ENCODE peak calls at places on chromosome 3, in seven cellular contexts. Y, O, V, Z, M, C and F are unnamed samples. For H3K27me3 and H3K36me3, the result is how much of the 10 kb centered on the place peaks cover.

GRCh38 chr3:126514161-126514560 is 3.4 kb downstream of the UROC1 start:
- DNase-seq in V (no peak), O (no peak), C (no peak), Z (no peak), Y (no peak), M (no peak), F (no peak)

GRCh38 chr3:149610351-149611105 is 47.3 kb downstream of the WWTR1 start:
- DNase-seq in O (peak), M (no peak), Z (no peak), Y (no peak), C (no peak), V (no peak), F (no peak)

GRCh38 chr3:45689787-45690145 is 570 bp downstream of the SACM1L start:
- DNase-seq in M (no peak), C (no peak), Z (no peak), Y (no peak), V (no peak), O (no peak), F (no peak)

GRCh38 chr3:37905987-37906674 is 44.5 kb downstream of the CTDSPL start:
- DNase-seq in M (peak), O (no peak), V (no peak), Y (no peak), C (no peak), Z (no peak), F (no peak)

GRCh38 chr3:125961289-125961589 is 7.7 kb upstream of the ROPN1B start:
- DNase-seq in Y (no peak), Z (no peak), M (no peak), O (no peak), V (no peak), C (no peak), F (peak)

GRCh38 chr3:152356870-152357276 is 88.1 kb downstream of the MBNL1 start:
- DNase-seq in Y (no peak), O (no peak), Z (no peak), C (no peak), M (no peak), V (no peak), F (no peak)

GRCh38 chr3:69553888-69554287 is 168.0 kb upstream of the FRMD4B start:
- DNase-seq in O (no peak), M (no peak), C (no peak), V (no peak), Z (no peak), Y (no peak), F (no peak)

GRCh38 chr3:15708882-15709677 is 88.7 kb downstream of the ANKRD28 start:
- DNase-seq in C (no peak), O (no peak), Y (no peak), V (no peak), Z (no peak), M (peak), F (no peak)

GRCh38 chr3:52792961-52793695 is 1.5 kb upstream of the ITIH3 start:
- DNase-seq in O (no peak), Y (no peak), M (peak), V (no peak), C (no peak), Z (no peak), F (no peak)

GRCh38 chr3:174812172-174812862 is 46.8 kb upstream of the NAALADL2 start:
- DNase-seq in C (no peak), V (no peak), Z (no peak), Y (no peak), M (no peak), O (no peak), F (no peak)

GRCh38 chr3:188817103-188817919 is 354.5 kb upstream of the TPRG1 start:
- DNase-seq in V (no peak), M (no peak), C (no peak), O (no peak), Z (no peak), Y (no peak), F (no peak)

GRCh38 chr3:58012302-58012701 is 4.1 kb downstream of the FLNB start:
- DNase-seq in M (no peak), C (no peak), Z (no peak), O (no peak), Y (no peak), V (no peak), F (no peak)

GRCh38 chr3:58015524-58015915 is 7.3 kb downstream of the FLNB start:
- DNase-seq in Z (no peak), Y (no peak), V (no peak), O (no peak), C (no peak), M (no peak), F (no peak)

GRCh38 chr3:58013099-58013498 is 4.9 kb downstream of the FLNB start:
- DNase-seq in V (no peak), Z (no peak), Y (no peak), O (no peak), C (no peak), M (no peak), F (no peak)

GRCh38 chr3:58011580-58011979 is 3.4 kb downstream of the FLNB start:
- DNase-seq in V (no peak), C (no peak), M (no peak), Y (no peak), Z (no peak), O (no peak), F (no peak)

GRCh38 chr3:58013973-58014649 is 5.9 kb downstream of the FLNB start:
- DNase-seq in V (no peak), Z (no peak), C (no peak), O (peak), M (peak), Y (no peak), F (no peak)
- H3K4me3 ChIP-seq in V (no peak), Z (no peak), C (no peak), O (peak), M (no peak), Y (no peak), F (no peak)

DNA sequence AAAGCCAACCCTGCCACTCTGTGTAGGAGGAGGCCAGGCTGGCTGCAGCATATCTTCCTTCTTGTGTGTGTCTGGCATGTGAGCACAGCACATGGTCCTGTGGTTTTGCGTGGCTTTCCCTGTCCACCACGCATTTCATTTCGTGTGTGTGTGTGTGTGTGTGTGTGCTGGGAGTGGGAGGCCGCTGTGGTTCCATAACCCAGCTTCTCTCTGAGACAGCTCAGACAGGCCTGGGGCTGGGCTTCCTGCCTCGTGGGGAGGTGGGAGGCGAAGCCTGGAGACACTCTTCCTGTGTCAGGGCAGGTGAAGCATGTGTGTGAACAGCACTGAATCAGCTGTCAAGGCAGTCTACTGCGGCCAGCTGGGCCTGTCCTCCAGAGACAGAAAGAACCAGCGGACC is 16.0 kb upstream of the MRPS22 start:
- DNase-seq in C (no peak), O (no peak), V (no peak), Y (no peak), Z (no peak), M (no peak), F (no peak)
- H3K27me3 ChIP-seq in C (under half), O (under half), V (under half), Y (under half), Z (under half), M (half or more), F (under half)

DNA sequence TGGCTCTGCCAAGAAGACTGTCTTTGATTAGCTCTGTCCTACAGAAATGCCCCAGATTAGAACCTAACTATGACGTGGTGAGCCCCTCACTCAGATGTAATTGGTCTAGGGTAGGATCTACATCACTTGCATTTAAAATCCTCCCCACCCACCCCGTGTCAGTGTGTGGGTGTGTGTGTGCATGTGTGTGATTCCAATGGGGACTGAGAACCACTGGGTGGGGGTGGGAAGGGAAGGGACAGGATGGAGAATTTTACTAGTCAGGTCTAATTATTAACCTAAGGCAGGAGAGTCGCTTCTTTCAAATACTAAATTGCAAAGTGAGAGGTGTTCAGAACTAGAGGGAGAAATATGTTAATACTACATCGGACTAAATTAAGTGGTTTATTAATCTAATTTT is 91.7 kb downstream of the TBL1XR1 start:
- DNase-seq in O (no peak), M (no peak), V (no peak), Z (no peak), Y (no peak), C (no peak), F (no peak)
- H3K36me3 ChIP-seq in O (under half), M (under half), V (under half), Z (under half), Y (under half), C (under half), F (under half)

DNA sequence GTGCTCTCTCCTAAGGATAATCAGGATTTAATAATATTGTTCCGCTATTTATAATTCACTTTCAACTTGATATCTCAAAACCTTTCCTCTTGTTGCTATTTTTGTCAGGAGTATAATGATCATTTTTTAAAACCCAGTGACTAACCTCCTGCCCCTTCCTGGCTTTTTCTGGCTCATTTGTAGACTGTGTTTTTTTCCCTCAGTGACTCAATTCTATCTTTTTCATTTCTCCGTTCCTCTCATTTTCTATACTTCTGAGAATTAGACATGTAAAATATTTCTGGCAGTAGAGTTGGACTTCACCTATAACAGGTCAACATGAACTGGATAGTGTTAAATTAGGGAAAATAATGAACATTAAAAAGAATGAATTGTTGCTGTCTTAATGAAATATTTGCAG is 490.7 kb downstream of the EDEM1 start:
- DNase-seq in Y (no peak), M (no peak), Z (no peak), V (no peak), C (no peak), O (no peak), F (no peak)
- H3K4me3 ChIP-seq in Y (no peak), M (no peak), Z (no peak), V (no peak), C (no peak), O (no peak), F (no peak)

GRCh38 chr3:44058022-44058867 is 183.4 kb upstream of the TOPAZ1 start:
- DNase-seq in Z (peak), V (no peak), Y (no peak), O (no peak), C (no peak), M (peak), F (peak)
- H3K27me3 ChIP-seq in Z (under half), V (under half), Y (under half), O (under half), C (under half), M (half or more), F (under half)

GRCh38 chr3:157152438-157152837 is 7.5 kb downstream of the CCNL1 start:
- DNase-seq in M (no peak), Y (no peak), V (no peak), O (no peak), C (no peak), Z (no peak), F (no peak)

GRCh38 chr3:157156844-157157635 is 2.9 kb downstream of the CCNL1 start:
- DNase-seq in V (no peak), Z (no peak), Y (no peak), O (no peak), C (no peak), M (no peak), F (no peak)

GRCh38 chr3:157152930-157153329 is 7.0 kb downstream of the CCNL1 start:
- DNase-seq in Y (no peak), Z (no peak), C (no peak), M (no peak), V (no peak), O (no peak), F (no peak)

GRCh38 chr3:157155591-157155990 is 4.4 kb downstream of the CCNL1 start:
- DNase-seq in Z (no peak), M (no peak), O (no peak), C (no peak), V (no peak), Y (no peak), F (no peak)

DNA sequence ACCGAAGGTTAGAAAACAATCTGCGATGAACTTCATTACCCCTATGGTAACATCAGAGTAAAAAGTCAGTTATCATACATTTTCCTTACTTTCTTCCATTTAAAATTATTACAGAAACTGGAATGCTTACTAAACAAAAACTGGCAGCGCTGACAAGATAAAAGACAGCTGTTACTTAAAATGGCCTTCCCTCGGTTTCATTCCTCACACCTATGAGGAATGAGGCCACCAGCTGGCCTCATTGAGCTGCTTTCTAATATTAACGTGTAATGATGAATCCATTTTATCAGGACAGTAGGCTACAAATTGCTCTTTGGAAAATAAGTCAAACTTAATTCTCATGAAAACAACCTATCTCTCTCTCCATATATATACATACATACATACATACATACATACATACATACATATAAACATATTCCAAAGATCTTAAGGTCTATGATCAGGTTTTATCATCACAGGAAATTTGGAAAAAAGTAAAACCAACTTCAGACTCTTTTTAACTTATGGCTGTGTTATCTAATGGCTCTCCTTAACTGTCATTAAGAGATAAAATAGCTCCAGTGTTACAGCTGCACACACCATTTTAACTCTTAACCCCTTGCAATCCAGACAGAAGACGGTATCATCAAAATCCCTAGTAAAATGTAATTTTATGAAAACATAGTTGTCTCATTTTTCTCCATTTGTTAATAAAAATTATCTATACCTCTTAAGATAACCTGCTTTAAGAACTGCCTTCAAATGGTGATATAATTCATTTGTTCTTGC is 5.2 kb downstream of the CCNL1 start:
- DNase-seq in Z (no peak), V (no peak), O (no peak), C (no peak), M (no peak), Y (no peak), F (no peak)
- H3K36me3 ChIP-seq in Z (half or more), V (under half), O (half or more), C (half or more), M (half or more), Y (half or more), F (half or more)

GRCh38 chr3:137041251-137041650 is 83.5 kb downstream of the IL20RB start:
- DNase-seq in V (no peak), C (no peak), Y (no peak), O (no peak), M (no peak), Z (no peak), F (no peak)

GRCh38 chr3:137035631-137036030 is 77.8 kb downstream of the IL20RB start:
- DNase-seq in Z (no peak), Y (no peak), C (no peak), V (no peak), O (no peak), M (peak), F (peak)

DNA sequence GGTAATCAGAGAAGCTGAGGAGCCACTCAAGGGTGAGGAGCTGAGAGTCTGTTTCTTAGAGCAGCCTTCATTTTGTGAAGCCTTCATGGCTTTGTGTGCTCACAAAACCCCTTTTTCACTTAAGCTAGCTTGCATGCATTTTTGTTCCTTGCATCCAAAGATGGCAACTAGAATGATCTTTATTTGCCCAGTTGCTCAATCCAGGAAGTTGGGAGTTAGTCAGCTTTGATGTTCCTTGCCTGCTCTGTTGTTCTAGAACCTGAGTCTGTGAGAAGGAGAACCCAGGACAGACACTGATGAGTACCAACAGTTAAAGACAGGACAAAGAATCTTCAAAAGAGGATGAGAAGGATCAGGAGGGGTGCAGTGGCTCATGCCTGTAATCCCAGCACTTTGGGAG is 81.8 kb downstream of the IL20RB start:
- DNase-seq in Z (no peak), C (no peak), Y (no peak), O (no peak), M (peak), V (no peak), F (no peak)
- H3K4me3 ChIP-seq in Z (no peak), C (no peak), Y (no peak), O (no peak), M (no peak), V (no peak), F (no peak)